ENCODE peak calls at places on chromosome 15, in four cellular contexts. S, G, C and A are unnamed samples.

GRCh38 chr15:63678383-63678782 is 81.2 kb downstream of the FBXL22 start:
- DNase-seq in C (no peak), G (no peak), S (no peak), A (no peak)

GRCh38 chr15:70955151-70955550 is 62.5 kb downstream of the LRRC49 start:
- DNase-seq in C (no peak), S (no peak), G (no peak), A (no peak)

GRCh38 chr15:69885182-69886041 is 212.3 kb downstream of the TLE3 start:
- DNase-seq in G (no peak), C (peak; percentile 39), S (no peak), A (no peak)

GRCh38 chr15:75928680-75929608 is 25.3 kb downstream of the FBXO22 start:
- DNase-seq in G (no peak), S (no peak), C (no peak), A (no peak)

GRCh38 chr15:73370151-73370550 is 1.4 kb upstream of the HCN4 start:
- DNase-seq in S (no peak), C (no peak), G (no peak), A (no peak)

GRCh38 chr15:84766461-84767005 is 18.1 kb downstream of the ZNF592 start:
- DNase-seq in C (no peak), S (no peak), G (no peak), A (no peak)

GRCh38 chr15:78065284-78065872 is 12.1 kb downstream of the TBC1D2B start:
- DNase-seq in S (no peak), G (peak; percentile 78), C (peak; percentile 68), A (peak; percentile 70)

GRCh38 chr15:40338921-40339620 is 1.7 kb downstream of the CCDC9B start:
- DNase-seq in S (no peak), G (no peak), C (peak; percentile 19), A (no peak)

GRCh38 chr15:75840659-75841058 is 2.6 kb upstream of the UBE2Q2 start:
- DNase-seq in S (no peak), C (peak; percentile 74), G (no peak), A (peak; percentile 44)

GRCh38 chr15:35445891-35446290 is 100.1 kb downstream of the DPH6 start:
- DNase-seq in G (no peak), S (no peak), C (no peak), A (no peak)

DNA sequence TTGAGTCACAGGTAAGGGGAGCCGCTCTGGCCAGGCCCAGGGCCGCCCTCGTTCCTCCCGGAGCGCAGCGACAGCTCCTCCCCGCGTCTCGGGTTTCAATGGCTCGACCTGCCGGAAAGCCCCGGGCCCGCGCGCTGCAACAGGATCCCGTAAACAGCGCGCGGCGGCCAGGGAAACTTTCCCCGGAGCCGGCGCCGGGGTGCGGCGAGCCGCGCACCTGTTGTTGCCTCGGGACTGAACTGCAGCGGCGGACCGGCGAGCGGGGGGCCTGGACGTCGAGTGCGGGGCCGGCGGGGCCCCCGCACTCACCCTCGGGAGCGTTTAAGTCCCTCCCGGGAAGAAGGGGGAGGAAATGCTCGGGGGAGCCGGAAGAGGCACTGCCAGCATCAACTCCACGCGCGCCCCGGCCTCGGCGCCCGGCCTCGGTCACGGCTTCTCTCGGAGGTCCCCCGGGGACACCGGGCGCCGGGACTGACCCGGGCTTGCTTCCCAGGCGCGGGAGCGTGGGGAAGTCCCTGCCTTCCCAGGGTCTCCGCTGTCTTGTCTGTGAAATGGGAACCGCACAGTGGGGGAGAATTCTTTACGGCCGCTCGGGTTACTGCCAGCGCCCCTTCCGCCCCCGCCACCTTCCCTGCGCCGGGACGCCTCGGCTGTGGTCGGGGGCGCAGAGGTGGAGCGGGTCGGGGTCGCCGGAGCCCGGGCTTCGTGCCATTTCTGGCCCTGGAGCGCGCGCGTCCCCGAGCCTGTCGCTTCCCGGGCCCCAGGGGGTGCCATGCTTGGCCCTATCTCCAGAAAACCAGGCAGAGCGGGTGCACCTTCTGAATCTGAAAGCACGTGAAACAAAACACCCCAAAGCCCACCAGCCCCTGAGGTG is 7.4 kb upstream of the PGPEP1L start:
- DNase-seq in C (peak; percentile 41), G (peak; percentile 64), S (peak; percentile 80), A (peak; percentile 82)
- TF ChIP-seq POLR2A in C (no peak), G (no peak), S (no peak), A (no peak)

GRCh38 chr15:27956285-27956684 is 142.8 kb downstream of the OCA2 start:
- DNase-seq in G (no peak), C (no peak), S (no peak), A (no peak)

GRCh38 chr15:27958911-27959598 is 140.1 kb downstream of the OCA2 start:
- DNase-seq in G (no peak), S (no peak), C (no peak), A (no peak)

GRCh38 chr15:27951191-27951890 is 147.8 kb downstream of the OCA2 start:
- DNase-seq in C (no peak), S (no peak), G (no peak), A (no peak)

GRCh38 chr15:27949089-27949488 is 150.0 kb downstream of the OCA2 start:
- DNase-seq in S (no peak), G (no peak), C (no peak), A (no peak)

GRCh38 chr15:27955087-27955486 is 144.0 kb downstream of the OCA2 start:
- DNase-seq in S (no peak), C (no peak), G (no peak), A (no peak)
- TF ChIP-seq POLR2A in S (no peak), C (no peak), G (no peak), A (no peak)

DNA sequence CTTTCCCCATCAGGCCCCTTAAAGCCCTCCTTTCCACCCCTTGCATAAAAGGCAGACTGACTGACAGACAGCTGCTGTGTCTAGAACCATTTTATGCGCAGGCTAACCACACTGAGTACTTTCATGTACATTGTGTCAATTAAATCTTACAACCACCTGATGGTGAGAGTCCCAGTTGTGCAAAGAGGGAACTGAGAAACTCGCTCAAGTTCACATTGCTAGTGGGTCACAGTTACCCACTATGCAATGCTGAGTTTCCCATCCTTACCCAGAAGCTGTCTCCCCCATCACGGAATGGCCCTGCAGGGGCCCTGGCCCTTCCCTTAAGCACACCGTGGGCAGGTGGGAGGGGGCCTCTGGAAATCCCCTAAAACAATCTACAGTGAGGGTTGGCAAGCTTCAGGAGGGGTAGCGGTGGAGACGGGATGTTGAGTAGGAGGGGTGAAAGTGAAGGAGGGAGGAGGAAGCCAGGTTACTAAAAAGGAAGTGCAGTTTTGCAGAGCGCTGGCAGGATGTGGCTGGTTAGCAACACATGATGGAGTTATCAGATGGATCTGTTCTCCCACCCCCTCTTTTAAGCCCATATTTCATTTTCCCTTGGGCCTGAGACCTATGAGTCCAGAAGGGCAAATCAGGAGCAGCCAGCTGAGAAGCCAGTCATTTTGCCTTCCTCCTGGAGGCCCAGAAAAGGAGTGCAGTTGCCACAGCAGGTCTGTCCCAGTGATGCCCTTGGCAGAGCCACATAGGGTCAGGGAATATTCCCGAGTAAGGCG is 30.0 kb downstream of the STARD5 start:
- DNase-seq in S (no peak), G (no peak), C (no peak), A (no peak)
- TF ChIP-seq POLR2A in S (no peak), G (no peak), C (no peak), A (no peak)

DNA sequence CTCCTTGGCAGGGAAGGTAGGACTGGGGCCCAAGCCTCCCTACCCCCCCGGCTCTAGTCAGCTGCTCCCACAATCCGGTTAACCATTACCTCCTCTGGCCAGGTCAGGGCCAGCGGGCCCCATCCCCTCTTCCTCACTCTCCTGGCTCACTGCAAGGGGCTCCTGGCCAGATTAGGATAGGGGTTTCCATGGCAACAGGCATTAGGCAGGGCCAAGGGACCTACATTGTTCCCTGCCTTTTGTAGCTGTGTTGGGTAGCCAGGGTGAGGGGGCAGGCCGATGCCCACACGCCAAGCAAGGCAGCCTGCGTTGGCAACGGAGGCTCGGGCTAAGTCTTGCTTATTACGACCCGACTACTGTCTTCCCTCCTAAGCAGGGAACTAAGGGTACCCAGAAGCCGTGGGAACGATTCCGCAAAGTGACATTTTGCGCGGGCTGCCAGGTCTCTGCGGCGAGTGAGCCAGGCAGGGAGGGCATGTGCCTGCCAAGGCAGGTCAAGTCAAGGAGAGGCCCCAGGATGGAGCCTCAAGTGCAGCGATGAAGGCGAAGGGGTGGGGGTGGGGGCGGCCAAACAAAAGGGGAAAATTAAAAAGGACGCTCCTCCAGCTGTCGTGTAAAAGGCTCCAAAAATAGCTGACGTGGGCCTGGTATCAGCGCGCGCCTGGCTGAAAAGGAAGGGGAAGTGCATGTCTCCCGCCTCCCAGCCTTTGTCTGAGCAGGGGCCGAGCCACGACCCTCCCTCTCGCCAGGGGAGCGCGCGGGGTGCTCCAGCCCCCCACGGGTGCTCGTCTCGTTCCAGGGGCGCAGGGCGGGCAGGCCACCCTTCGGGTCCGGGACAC is 919 bp downstream of the IDH2 start:
- DNase-seq in S (no peak), G (peak; percentile 76), C (peak; percentile 48), A (peak; percentile 48)
- TF ChIP-seq POLR2A in S (no peak), G (peak; percentile 48), C (no peak), A (no peak)

GRCh38 chr15:68819451-68820204 is 1.1 kb downstream of the ANP32A start:
- DNase-seq in S (no peak), C (peak; percentile 59), G (peak; percentile 49), A (peak; percentile 39)

GRCh38 chr15:68816795-68817303 is 3.8 kb downstream of the ANP32A start:
- DNase-seq in G (no peak), C (peak; percentile 33), S (no peak), A (peak; percentile 29)

GRCh38 chr15:68818671-68819450 is 1.8 kb downstream of the ANP32A start:
- DNase-seq in S (peak; percentile 58), G (peak; percentile 76), C (peak; percentile 53), A (peak; percentile 50)

GRCh38 chr15:68817304-68818087 is 3.2 kb downstream of the ANP32A start:
- DNase-seq in C (peak; percentile 62), G (peak; percentile 71), S (peak; percentile 75), A (peak; percentile 72)

GRCh38 chr15:68818088-68818670 is 2.5 kb downstream of the ANP32A start:
- DNase-seq in G (peak; percentile 77), S (peak; percentile 64), C (peak; percentile 77), A (peak; percentile 67)
- TF ChIP-seq POLR2A in G (no peak), S (no peak), C (peak; percentile 53), A (peak; percentile 13)

GRCh38 chr15:90529369-90530249 is at the start of gene CRTC3:
- DNase-seq in C (peak; percentile 49), S (peak; percentile 52), G (peak; percentile 70), A (peak; percentile 68)
- TF ChIP-seq POLR2A in C (peak; percentile 74), S (no peak), G (peak; percentile 69), A (peak; percentile 62)